ENCODE peak calls at places on chromosomes 11 and 22, in four cellular contexts. T is GM12891, C is K562, V is GM12878. Y is an unnamed sample.

GRCh38 chr11:133238455-133238854 is 293.8 kb downstream of the OPCML start:
- DNase-seq in C (no peak), V (no peak), T (no peak), Y (no peak)

GRCh38 chr22:19800761-19801244 is 40.2 kb downstream of the TBX1 start:
- DNase-seq in C (peak), T (no peak), V (no peak), Y (no peak)

GRCh38 chr22:19744350-19745006 is 16.1 kb upstream of the TBX1 start:
- DNase-seq in C (no peak), T (no peak), V (no peak), Y (no peak)

GRCh38 chr22:19057539-19057938 is 64.7 kb downstream of the DGCR2 start:
- DNase-seq in V (no peak), C (no peak), T (no peak), Y (no peak)

GRCh38 chr11:60921777-60922335 is 2.4 kb upstream of the TMEM132A start:
- DNase-seq in T (no peak), V (no peak), C (no peak), Y (no peak)

GRCh38 chr11:34468209-34468841 is 29.6 kb downstream of the CAT start:
- DNase-seq in T (peak), V (no peak), C (peak), Y (peak)

GRCh38 chr22:37663521-37664140 is 5.1 kb downstream of the PDXP start:
- DNase-seq in C (no peak), T (no peak), V (no peak), Y (no peak)

GRCh38 chr11:13339196-13340153 is 61.9 kb downstream of the BMAL1 start:
- DNase-seq in V (no peak), T (no peak), C (peak), Y (peak)

GRCh38 chr11:27703453-27703852 is 3.2 kb upstream of the BDNF start:
- DNase-seq in T (no peak), C (no peak), V (no peak), Y (no peak)

GRCh38 chr11:107157146-107157808 is 139.0 kb upstream of the GUCY1A2 start:
- DNase-seq in C (no peak), V (no peak), T (no peak), Y (no peak)

GRCh38 chr22:49398115-49398514 is 429.6 kb downstream of the BRD1 start:
- DNase-seq in V (no peak), T (no peak), C (no peak), Y (no peak)

GRCh38 chr11:119421351-119421750 is 1.6 kb downstream of the THY1 start:
- DNase-seq in C (no peak), V (no peak), T (no peak), Y (no peak)

GRCh38 chr11:72217856-72218745 is 1.5 kb downstream of the FOLR2 start:
- DNase-seq in T (no peak), V (no peak), C (no peak), Y (no peak)

GRCh38 chr11:119371778-119372182 is 9.7 kb downstream of the USP2 start:
- DNase-seq in V (no peak), C (no peak), T (no peak), Y (no peak)

GRCh38 chr22:22408269-22408668 is 100.3 kb downstream of the ZNF280B start:
- DNase-seq in T (no peak), V (no peak), C (no peak), Y (no peak)

GRCh38 chr22:22410677-22411076 is 97.9 kb downstream of the ZNF280B start:
- DNase-seq in T (no peak), V (no peak), C (no peak), Y (no peak)

GRCh38 chr22:22408731-22409696 is 99.5 kb downstream of the ZNF280B start:
- DNase-seq in C (peak), T (no peak), V (no peak), Y (no peak)

GRCh38 chr22:22407061-22407460 is 101.5 kb downstream of the ZNF280B start:
- DNase-seq in T (no peak), V (no peak), C (no peak), Y (no peak)

GRCh38 chr22:22410121-22410520 is 98.4 kb downstream of the ZNF280B start:
- DNase-seq in T (no peak), C (no peak), V (no peak), Y (peak)
- TF ChIP-seq SPI1 in T (peak), C (no peak), V (peak), Y (peak)

GRCh38 chr11:91857194-91857593 is 367.4 kb upstream of the FAT3 start:
- DNase-seq in T (no peak), V (no peak), C (no peak), Y (no peak)
- TF ChIP-seq SPI1 in T (no peak), V (no peak), C (no peak), Y (no peak)

GRCh38 chr11:65649656-65650546 is 12.0 kb downstream of the SIPA1 start:
- DNase-seq in C (no peak), V (no peak), T (no peak), Y (no peak)

GRCh38 chr11:65651589-65652510 is 10.9 kb downstream of the RELA start:
- DNase-seq in V (no peak), T (no peak), C (peak), Y (no peak)

GRCh38 chr11:65648997-65649491 is 11.1 kb downstream of the SIPA1 start:
- DNase-seq in V (no peak), C (no peak), T (no peak), Y (no peak)

GRCh38 chr11:65651339-65651588 is 11.5 kb downstream of the RELA start:
- DNase-seq in T (no peak), C (no peak), V (no peak), Y (no peak)

GRCh38 chr11:65650547-65651338 is 12.0 kb downstream of the RELA start:
- DNase-seq in V (no peak), C (no peak), T (no peak), Y (no peak)
- TF ChIP-seq SPI1 in V (no peak), C (no peak), T (no peak), Y (no peak)

GRCh38 chr11:32374261-32374711 is 61.1 kb downstream of the WT1 start:
- DNase-seq in C (peak), V (peak), T (peak), Y (peak)
- TF ChIP-seq SPI1 in C (no peak), V (no peak), T (no peak), Y (no peak)

GRCh38 chr11:125433454-125434121 is 62.5 kb downstream of the FEZ1 start:
- DNase-seq in C (peak), V (no peak), T (peak), Y (peak)
- TF ChIP-seq SPI1 in C (no peak), V (no peak), T (no peak), Y (no peak)

DNA sequence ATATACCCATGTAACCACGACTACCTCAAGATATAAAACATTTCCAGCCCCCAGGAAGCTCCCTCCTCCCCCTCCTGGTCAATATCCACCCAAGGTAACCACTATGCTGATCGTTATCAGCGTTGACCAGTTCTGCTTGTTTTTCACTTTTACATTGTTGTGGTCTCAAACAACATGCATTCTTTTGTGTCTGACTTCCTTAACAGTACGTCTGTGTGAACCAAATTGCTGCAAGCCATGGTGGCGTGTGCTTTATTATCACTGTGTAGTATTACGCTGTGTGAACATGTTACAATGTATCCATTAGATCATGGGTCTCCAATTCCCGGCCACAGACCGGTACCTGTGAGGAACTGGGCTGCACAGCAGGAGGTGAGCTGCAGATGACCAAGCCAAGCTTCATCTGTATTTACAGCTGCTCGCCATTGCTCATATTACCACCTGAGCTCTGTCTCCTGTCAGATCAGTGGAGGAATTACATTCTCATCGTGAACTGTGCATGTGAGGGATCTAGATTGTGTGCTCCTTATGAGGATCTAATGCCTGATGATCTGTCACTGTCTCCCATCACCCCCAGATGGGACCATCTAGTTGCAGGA is 15.5 kb upstream of the GRK3 start:
- DNase-seq in T (no peak), C (no peak), V (no peak), Y (no peak)
- TF ChIP-seq SPI1 in T (no peak), C (no peak), V (no peak), Y (no peak)

GRCh38 chr11:26112190-26112715 is 219.7 kb upstream of the ANO3 start:
- DNase-seq in V (no peak), T (no peak), C (no peak), Y (no peak)
- TF ChIP-seq SPI1 in V (no peak), T (no peak), C (no peak), Y (no peak)

DNA sequence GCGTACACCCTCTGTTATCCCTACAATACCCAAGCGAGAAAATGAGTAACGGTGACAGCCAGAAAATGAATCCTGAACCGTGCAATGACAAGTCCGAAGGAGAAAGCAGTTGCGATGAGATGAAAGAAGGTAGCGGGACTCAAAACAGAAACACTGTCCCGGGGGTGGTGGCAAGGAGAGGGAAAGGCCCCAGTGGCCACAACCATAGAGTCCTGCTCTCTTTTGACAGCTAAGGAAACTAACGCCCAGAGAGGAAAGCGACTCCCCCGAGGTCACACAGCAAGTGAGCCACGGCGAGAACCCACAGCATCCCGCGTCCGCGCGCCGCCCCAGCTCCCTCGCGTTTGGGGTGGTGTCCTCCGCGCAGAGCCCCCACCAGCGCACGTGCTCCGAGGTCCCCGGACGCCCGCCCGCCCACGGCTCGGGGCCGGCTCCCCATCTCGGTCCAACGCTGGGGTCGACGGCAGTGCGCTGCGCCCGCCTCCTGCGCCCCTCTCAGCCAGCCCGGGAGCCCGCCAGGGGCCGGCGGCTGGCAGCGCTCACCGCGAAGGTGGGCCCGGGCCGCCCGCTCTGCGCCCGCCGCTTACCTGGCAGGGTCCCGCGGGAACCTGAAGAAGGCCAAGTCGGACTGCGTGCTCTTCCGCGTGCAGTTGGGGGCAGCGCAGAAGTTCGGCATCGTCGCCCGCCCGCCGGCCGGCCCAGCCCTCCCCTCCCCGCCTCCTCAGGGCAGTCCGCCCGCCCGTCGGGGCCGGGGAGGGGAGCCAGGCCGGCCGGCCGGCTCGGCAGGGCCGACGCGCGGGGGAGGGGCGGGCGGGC is 563 bp downstream of the THAP12 start:
- DNase-seq in C (peak), T (peak), V (no peak), Y (peak)
- TF ChIP-seq SPI1 in C (no peak), T (no peak), V (no peak), Y (no peak)